ENCODE peak calls at places on chromosome 1, in six cellular contexts. One of them, this sample, is unnamed.

GRCh38 chr1:218679391-218679790 is 334.3 kb downstream of the TGFB2 start:
- DNase-seq in left ventricle myocardium inferior: no peak
- DNase-seq in stomach: no peak
- DNase-seq in uterus: no peak
- DNase-seq in AG09309: no peak
- DNase-seq in GM12865: no peak
- DNase-seq in this sample: no peak

GRCh38 chr1:154707901-154708514 is 100.0 kb upstream of the ADAR start:
- DNase-seq in left ventricle myocardium inferior: no peak
- DNase-seq in stomach: no peak
- DNase-seq in uterus: no peak
- DNase-seq in AG09309: no peak
- DNase-seq in GM12865: no peak
- DNase-seq in this sample: no peak

GRCh38 chr1:218336353-218336752 is 8.8 kb upstream of the TGFB2 start:
- DNase-seq in left ventricle myocardium inferior: no peak
- DNase-seq in stomach: no peak
- DNase-seq in uterus: no peak
- DNase-seq in AG09309: no peak
- DNase-seq in GM12865: no peak
- DNase-seq in this sample: no peak

GRCh38 chr1:111463029-111463683 is 10.6 kb upstream of the C1orf162 start:
- DNase-seq in left ventricle myocardium inferior: no peak
- DNase-seq in stomach: no peak
- DNase-seq in uterus: no peak
- DNase-seq in AG09309: no peak
- DNase-seq in GM12865: no peak
- DNase-seq in this sample: peak

GRCh38 chr1:164640673-164641352 is 81.8 kb downstream of the PBX1 start:
- DNase-seq in left ventricle myocardium inferior: no peak
- DNase-seq in stomach: peak
- DNase-seq in uterus: no peak
- DNase-seq in AG09309: no peak
- DNase-seq in GM12865: no peak
- DNase-seq in this sample: peak

GRCh38 chr1:16386454-16387113 is 19.5 kb downstream of the SZRD1 start:
- DNase-seq in left ventricle myocardium inferior: no peak
- DNase-seq in stomach: no peak
- DNase-seq in uterus: no peak
- DNase-seq in AG09309: peak
- DNase-seq in GM12865: peak
- DNase-seq in this sample: peak

GRCh38 chr1:89489037-89489729 is 35.4 kb upstream of the LRRC8B start:
- DNase-seq in left ventricle myocardium inferior: no peak
- DNase-seq in stomach: no peak
- DNase-seq in uterus: no peak
- DNase-seq in AG09309: no peak
- DNase-seq in GM12865: no peak
- DNase-seq in this sample: peak

GRCh38 chr1:239719642-239720258 is 333.4 kb downstream of the CHRM3 start:
- DNase-seq in left ventricle myocardium inferior: no peak
- DNase-seq in stomach: no peak
- DNase-seq in uterus: no peak
- DNase-seq in AG09309: no peak
- DNase-seq in GM12865: no peak
- DNase-seq in this sample: no peak

GRCh38 chr1:238777551-238777950 is 608.8 kb upstream of the CHRM3 start:
- DNase-seq in left ventricle myocardium inferior: no peak
- DNase-seq in stomach: no peak
- DNase-seq in uterus: no peak
- DNase-seq in AG09309: peak
- DNase-seq in GM12865: no peak
- DNase-seq in this sample: no peak

GRCh38 chr1:155761746-155762400 is 73.0 kb downstream of the DAP3 start:
- DNase-seq in left ventricle myocardium inferior: no peak
- DNase-seq in stomach: no peak
- DNase-seq in uterus: no peak
- DNase-seq in AG09309: no peak
- DNase-seq in GM12865: no peak
- DNase-seq in this sample: no peak

GRCh38 chr1:156496211-156496761 is 4.3 kb downstream of the MEF2D start:
- DNase-seq in left ventricle myocardium inferior: no peak
- DNase-seq in stomach: no peak
- DNase-seq in uterus: no peak
- DNase-seq in AG09309: no peak
- DNase-seq in GM12865: peak
- DNase-seq in this sample: no peak

GRCh38 chr1:204398197-204399125 is 13.2 kb downstream of the PPP1R15B start:
- DNase-seq in left ventricle myocardium inferior: no peak
- DNase-seq in stomach: peak
- DNase-seq in uterus: no peak
- DNase-seq in AG09309: no peak
- DNase-seq in GM12865: peak
- DNase-seq in this sample: peak

GRCh38 chr1:31063636-31064035 is 1.9 kb downstream of the PUM1 start:
- DNase-seq in left ventricle myocardium inferior: no peak
- DNase-seq in stomach: no peak
- DNase-seq in uterus: no peak
- DNase-seq in AG09309: no peak
- DNase-seq in GM12865: peak
- DNase-seq in this sample: no peak

GRCh38 chr1:207848234-207848633 is 62.7 kb downstream of the CD34 start:
- DNase-seq in left ventricle myocardium inferior: peak
- DNase-seq in stomach: peak
- DNase-seq in uterus: no peak
- DNase-seq in AG09309: no peak
- DNase-seq in GM12865: peak
- DNase-seq in this sample: peak

GRCh38 chr1:36137776-36138175 is 11.5 kb downstream of the TRAPPC3 start:
- DNase-seq in left ventricle myocardium inferior: no peak
- DNase-seq in stomach: no peak
- DNase-seq in uterus: no peak
- DNase-seq in AG09309: no peak
- DNase-seq in GM12865: no peak
- DNase-seq in this sample: no peak

GRCh38 chr1:12537906-12538461 is 80.0 kb downstream of the DHRS3 start:
- DNase-seq in left ventricle myocardium inferior: no peak
- DNase-seq in stomach: no peak
- DNase-seq in uterus: peak
- DNase-seq in AG09309: no peak
- DNase-seq in GM12865: no peak
- DNase-seq in this sample: no peak

GRCh38 chr1:92486251-92487077 is at the start of gene GFI1:
- DNase-seq in left ventricle myocardium inferior: peak
- DNase-seq in stomach: peak
- DNase-seq in uterus: no peak
- DNase-seq in AG09309: no peak
- DNase-seq in GM12865: peak
- DNase-seq in this sample: no peak

GRCh38 chr1:153881764-153882163 is 41.0 kb downstream of the GATAD2B start:
- DNase-seq in left ventricle myocardium inferior: no peak
- DNase-seq in stomach: no peak
- DNase-seq in uterus: no peak
- DNase-seq in AG09309: no peak
- DNase-seq in GM12865: no peak
- DNase-seq in this sample: peak

GRCh38 chr1:205523891-205524793 is 19.7 kb downstream of the CDK18 start:
- DNase-seq in left ventricle myocardium inferior: peak
- DNase-seq in stomach: peak
- DNase-seq in uterus: peak
- DNase-seq in AG09309: no peak
- DNase-seq in GM12865: peak
- DNase-seq in this sample: peak
- TF ChIP-seq CTCF in left ventricle myocardium inferior: peak
- TF ChIP-seq CTCF in stomach: peak
- TF ChIP-seq CTCF in uterus: peak
- TF ChIP-seq CTCF in AG09309: peak
- TF ChIP-seq CTCF in GM12865: peak
- TF ChIP-seq CTCF in this sample: peak

DNA sequence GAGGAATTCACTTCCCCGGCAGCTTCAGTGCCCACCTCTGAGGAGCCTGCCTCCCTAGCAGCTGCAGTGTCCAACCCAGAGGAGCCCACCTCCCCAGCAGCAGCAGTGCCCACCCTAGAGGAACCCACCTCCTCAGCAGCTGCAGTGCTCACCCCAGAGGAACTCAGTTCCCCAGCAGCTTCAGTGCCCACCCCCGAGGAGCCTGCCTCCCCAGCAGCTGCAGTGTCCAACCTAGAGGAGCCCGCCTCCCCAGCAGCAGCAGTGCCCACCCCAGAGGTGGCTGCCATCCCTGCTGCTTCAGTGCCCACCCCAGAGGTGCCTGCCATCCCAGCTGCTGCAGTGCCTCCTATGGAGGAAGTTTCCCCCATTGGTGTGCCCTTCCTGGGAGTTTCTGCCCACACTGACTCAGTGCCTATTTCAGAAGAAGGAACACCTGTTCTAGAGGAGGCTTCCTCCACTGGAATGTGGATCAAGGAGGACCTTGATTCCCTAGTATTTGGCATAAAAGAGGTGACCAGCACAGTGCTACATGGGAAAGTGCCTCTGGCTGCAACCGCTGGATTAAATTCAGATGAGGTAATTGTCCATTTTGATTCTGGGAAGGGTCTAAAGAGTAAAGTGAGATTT is 77.4 kb upstream of the BMP8A start:
- DNase-seq in left ventricle myocardium inferior: no peak
- DNase-seq in stomach: no peak
- DNase-seq in uterus: no peak
- DNase-seq in AG09309: no peak
- DNase-seq in GM12865: no peak
- DNase-seq in this sample: no peak
- H3K4me3 ChIP-seq in left ventricle myocardium inferior: peak
- H3K4me3 ChIP-seq in stomach: no peak
- H3K4me3 ChIP-seq in uterus: no peak
- H3K4me3 ChIP-seq in AG09309: peak
- H3K4me3 ChIP-seq in GM12865: no peak
- H3K4me3 ChIP-seq in this sample: peak

GRCh38 chr1:2962946-2963345 is 58.3 kb upstream of the ACTRT2 start:
- DNase-seq in left ventricle myocardium inferior: no peak
- DNase-seq in stomach: no peak
- DNase-seq in uterus: no peak
- DNase-seq in AG09309: no peak
- DNase-seq in GM12865: no peak
- DNase-seq in this sample: no peak
- TF ChIP-seq CTCF in left ventricle myocardium inferior: no peak
- TF ChIP-seq CTCF in stomach: no peak
- TF ChIP-seq CTCF in uterus: no peak
- TF ChIP-seq CTCF in AG09309: no peak
- TF ChIP-seq CTCF in GM12865: no peak
- TF ChIP-seq CTCF in this sample: no peak

GRCh38 chr1:227315500-227316346 is 2.6 kb downstream of the CDC42BPA start:
- DNase-seq in left ventricle myocardium inferior: no peak
- DNase-seq in stomach: peak
- DNase-seq in uterus: peak
- DNase-seq in AG09309: no peak
- DNase-seq in GM12865: no peak
- DNase-seq in this sample: peak
- H3K4me3 ChIP-seq in left ventricle myocardium inferior: peak
- H3K4me3 ChIP-seq in stomach: peak
- H3K4me3 ChIP-seq in uterus: peak
- H3K4me3 ChIP-seq in AG09309: peak
- H3K4me3 ChIP-seq in GM12865: no peak
- H3K4me3 ChIP-seq in this sample: peak

GRCh38 chr1:39917825-39918224 is 16.1 kb upstream of the MYCL start:
- DNase-seq in left ventricle myocardium inferior: no peak
- DNase-seq in stomach: no peak
- DNase-seq in uterus: no peak
- DNase-seq in AG09309: no peak
- DNase-seq in GM12865: no peak
- DNase-seq in this sample: no peak
- TF ChIP-seq CTCF in left ventricle myocardium inferior: no peak
- TF ChIP-seq CTCF in stomach: no peak
- TF ChIP-seq CTCF in uterus: no peak
- TF ChIP-seq CTCF in AG09309: peak
- TF ChIP-seq CTCF in GM12865: no peak
- TF ChIP-seq CTCF in this sample: peak

GRCh38 chr1:59846895-59847282 is 32.1 kb downstream of the HOOK1 start:
- DNase-seq in left ventricle myocardium inferior: no peak
- DNase-seq in stomach: no peak
- DNase-seq in uterus: no peak
- DNase-seq in AG09309: no peak
- DNase-seq in GM12865: no peak
- DNase-seq in this sample: no peak
- H3K4me3 ChIP-seq in left ventricle myocardium inferior: no peak
- H3K4me3 ChIP-seq in stomach: no peak
- H3K4me3 ChIP-seq in uterus: no peak
- H3K4me3 ChIP-seq in AG09309: no peak
- H3K4me3 ChIP-seq in GM12865: no peak
- H3K4me3 ChIP-seq in this sample: no peak

This sample was measured in foreskin fibroblast.